ENCODE peak calls at places on chromosome 21, in nine cellular contexts. B, Z, P, N, C, J, H, E and X are unnamed samples.

GRCh38 chr21:44043613-44044012 is 31.5 kb downstream of the TRAPPC10 start:
- DNase-seq in B (no peak), Z (no peak), P (no peak), N (no peak), C (no peak), J (no peak), H (no peak), E (no peak), X (no peak)

GRCh38 chr21:45525153-45525909 is 16.9 kb downstream of the SLC19A1 start:
- DNase-seq in B (peak), Z (no peak), P (no peak), N (peak), C (no peak), J (no peak), H (no peak), E (no peak), X (no peak)

GRCh38 chr21:33059319-33059894 is 10.5 kb upstream of the OLIG1 start:
- DNase-seq in B (no peak), Z (no peak), P (no peak), N (no peak), C (no peak), J (no peak), H (no peak), E (no peak), X (no peak)

GRCh38 chr21:44521301-44521927 is 18.6 kb downstream of the KRTAP10-1 start:
- DNase-seq in B (no peak), Z (no peak), P (no peak), N (peak), C (no peak), J (no peak), H (no peak), E (no peak), X (no peak)

GRCh38 chr21:31921079-31921478 is 48.3 kb downstream of the HUNK start:
- DNase-seq in B (no peak), Z (no peak), P (peak), N (no peak), C (no peak), J (no peak), H (no peak), E (no peak), X (no peak)

GRCh38 chr21:20999567-21000169 is 1.5 kb downstream of the NCAM2 start:
- DNase-seq in B (no peak), Z (peak), P (peak), N (no peak), C (peak), J (peak), H (peak), E (peak), X (peak)

GRCh38 chr21:34545079-34545884 is 33.3 kb upstream of the KCNE1 start:
- DNase-seq in B (no peak), Z (peak), P (peak), N (peak), C (no peak), J (no peak), H (peak), E (peak), X (peak)

GRCh38 chr21:46119565-46120271 is 21.8 kb downstream of the COL6A2 start:
- DNase-seq in B (peak), Z (no peak), P (no peak), N (peak), C (no peak), J (no peak), H (no peak), E (no peak), X (no peak)

GRCh38 chr21:46667191-46667734 is 31.8 kb downstream of the PRMT2 start:
- DNase-seq in B (no peak), Z (peak), P (peak), N (no peak), C (peak), J (no peak), H (no peak), E (peak), X (no peak)

GRCh38 chr21:46190491-46191131 is 6.4 kb upstream of the SPATC1L start:
- DNase-seq in B (no peak), Z (no peak), P (no peak), N (peak), C (no peak), J (no peak), H (no peak), E (no peak), X (no peak)

GRCh38 chr21:37061926-37062591 is 10.8 kb downstream of the PIGP start:
- DNase-seq in B (no peak), Z (peak), P (no peak), N (no peak), C (peak), J (no peak), H (no peak), E (peak), X (no peak)

GRCh38 chr21:43855955-43856354 is 9.1 kb upstream of the AGPAT3 start:
- DNase-seq in B (no peak), Z (no peak), P (no peak), N (peak), C (no peak), J (no peak), H (no peak), E (no peak), X (no peak)

GRCh38 chr21:18498428-18498827 is 94.8 kb upstream of the TMPRSS15 start:
- DNase-seq in B (no peak), Z (no peak), P (no peak), N (no peak), C (no peak), J (no peak), H (no peak), E (no peak), X (no peak)

GRCh38 chr21:42618713-42619112 is 34.7 kb upstream of the PDE9A start:
- DNase-seq in B (no peak), Z (no peak), P (no peak), N (no peak), C (no peak), J (no peak), H (no peak), E (no peak), X (peak)

GRCh38 chr21:45120975-45121374 is 46.6 kb downstream of the ADARB1 start:
- DNase-seq in B (no peak), Z (no peak), P (no peak), N (peak), C (no peak), J (no peak), H (no peak), E (no peak), X (no peak)

GRCh38 chr21:37204580-37204979 is 62.6 kb downstream of the VPS26C start:
- DNase-seq in B (no peak), Z (no peak), P (peak), N (no peak), C (no peak), J (no peak), H (no peak), E (no peak), X (no peak)

GRCh38 chr21:42091899-42092508 is 20.9 kb downstream of the UMODL1 start:
- DNase-seq in B (no peak), Z (no peak), P (no peak), N (no peak), C (no peak), J (no peak), H (no peak), E (no peak), X (no peak)

GRCh38 chr21:42423197-42423675 is 19.5 kb downstream of the UBASH3A start:
- DNase-seq in B (no peak), Z (no peak), P (no peak), N (no peak), C (no peak), J (peak), H (no peak), E (no peak), X (no peak)

GRCh38 chr21:37006521-37007291 is at the start of gene RIPPLY3:
- DNase-seq in B (no peak), Z (no peak), P (no peak), N (no peak), C (no peak), J (peak), H (no peak), E (peak), X (no peak)

GRCh38 chr21:27261676-27262075 is 294.8 kb upstream of the ADAMTS5 start:
- DNase-seq in B (no peak), Z (peak), P (no peak), N (no peak), C (no peak), J (no peak), H (no peak), E (no peak), X (no peak)

GRCh38 chr21:42973309-42973990 is 912 bp upstream of the PKNOX1 start:
- DNase-seq in B (no peak), Z (no peak), P (no peak), N (peak), C (no peak), J (no peak), H (no peak), E (no peak), X (no peak)

GRCh38 chr21:33418686-33419085 is 15.5 kb downstream of the IFNGR2 start:
- DNase-seq in B (no peak), Z (no peak), P (no peak), N (peak), C (no peak), J (no peak), H (no peak), E (no peak), X (no peak)

GRCh38 chr21:38333290-38334272 is 76.8 kb downstream of the KCNJ15 start:
- DNase-seq in B (no peak), Z (peak), P (no peak), N (no peak), C (no peak), J (no peak), H (no peak), E (no peak), X (no peak)

GRCh38 chr21:46093668-46094400 is 4.1 kb upstream of the COL6A2 start:
- DNase-seq in B (no peak), Z (no peak), P (no peak), N (peak), C (no peak), J (no peak), H (no peak), E (no peak), X (no peak)

GRCh38 chr21:37430184-37430821 is 63.7 kb downstream of the DYRK1A start:
- DNase-seq in B (no peak), Z (no peak), P (no peak), N (no peak), C (no peak), J (no peak), H (no peak), E (no peak), X (no peak)

GRCh38 chr21:44596068-44596725 is 3.9 kb upstream of the KRTAP10-6 start:
- DNase-seq in B (no peak), Z (no peak), P (no peak), N (no peak), C (no peak), J (no peak), H (no peak), E (no peak), X (no peak)

GRCh38 chr21:35079181-35079580 is 30.1 kb upstream of the RUNX1 start:
- DNase-seq in B (no peak), Z (no peak), P (peak), N (no peak), C (no peak), J (no peak), H (no peak), E (no peak), X (no peak)

GRCh38 chr21:43015906-43016540 is 41.7 kb downstream of the PKNOX1 start:
- DNase-seq in B (no peak), Z (no peak), P (no peak), N (no peak), C (no peak), J (no peak), H (no peak), E (no peak), X (no peak)

GRCh38 chr21:15192243-15192642 is 127.4 kb upstream of the NRIP1 start:
- DNase-seq in B (no peak), Z (peak), P (no peak), N (no peak), C (no peak), J (no peak), H (no peak), E (no peak), X (no peak)

GRCh38 chr21:36461918-36462486 is 17.9 kb downstream of the CLDN14 start:
- DNase-seq in B (no peak), Z (no peak), P (no peak), N (no peak), C (no peak), J (no peak), H (no peak), E (no peak), X (no peak)

GRCh38 chr21:41536827-41537103 is 28.8 kb upstream of the TMPRSS2 start:
- DNase-seq in B (no peak), Z (no peak), P (no peak), N (no peak), C (no peak), J (no peak), H (no peak), E (no peak), X (no peak)

GRCh38 chr21:27359141-27359540 is 392.3 kb upstream of the ADAMTS5 start:
- DNase-seq in B (no peak), Z (peak), P (peak), N (no peak), C (no peak), J (no peak), H (no peak), E (peak), X (no peak)

GRCh38 chr21:44728716-44729115 is 17.3 kb upstream of the TSPEAR start:
- DNase-seq in B (peak), Z (no peak), P (no peak), N (no peak), C (no peak), J (no peak), H (no peak), E (no peak), X (no peak)

GRCh38 chr21:35521293-35521692 is 472.2 kb upstream of the RUNX1 start:
- DNase-seq in B (no peak), Z (no peak), P (no peak), N (no peak), C (no peak), J (no peak), H (no peak), E (no peak), X (no peak)

GRCh38 chr21:42389449-42389835 is 6.4 kb downstream of the TMPRSS3 start:
- DNase-seq in B (no peak), Z (no peak), P (no peak), N (no peak), C (no peak), J (no peak), H (no peak), E (no peak), X (no peak)

GRCh38 chr21:46121286-46122221 is 23.6 kb downstream of the COL6A2 start:
- DNase-seq in B (peak), Z (no peak), P (no peak), N (peak), C (no peak), J (no peak), H (no peak), E (no peak), X (no peak)

GRCh38 chr21:29343517-29343916 is 44.8 kb downstream of the BACH1 start:
- DNase-seq in B (no peak), Z (peak), P (peak), N (no peak), C (peak), J (no peak), H (no peak), E (peak), X (peak)